ENCODE peak calls at places on chromosomes 4 and X, in five cellular contexts. One of them, this sample, is unnamed.
A peak's percentile ranks its signal among the peaks of the same experiment; 100 is the strongest.

GRCh38 chr4:156771171-156771837 is 200.3 kb downstream of the PDGFC start:
- DNase-seq in stimulated activated CD4-positive, alpha-beta T cell treated with anti-CD3 and anti-CD28 coated beads, Interleukin-12 subunit alpha, Interleukin-12 subunit beta, amount 100 ng/mL, for 24 hours: no peak
- DNase-seq in GM03348: peak; percentile 39
- DNase-seq in CD8-positive, alpha-beta memory T cell: no peak
- DNase-seq in GOT3: no peak
- DNase-seq in this sample: peak; percentile 13

GRCh38 chr4:24013666-24014422 is 124.0 kb upstream of the PPARGC1A start:
- DNase-seq in GM03348: no peak
- DNase-seq in GOT3: no peak
- DNase-seq in stimulated activated CD4-positive, alpha-beta T cell treated with anti-CD3 and anti-CD28 coated beads, Interleukin-12 subunit alpha, Interleukin-12 subunit beta, amount 100 ng/mL, for 24 hours: no peak
- DNase-seq in CD8-positive, alpha-beta memory T cell: no peak
- DNase-seq in this sample: no peak

GRCh38 chrX:52426810-52427209 is 58.0 kb downstream of the XAGE2 start:
- DNase-seq in stimulated activated CD4-positive, alpha-beta T cell treated with anti-CD3 and anti-CD28 coated beads, Interleukin-12 subunit alpha, Interleukin-12 subunit beta, amount 100 ng/mL, for 24 hours: no peak
- DNase-seq in GOT3: no peak
- DNase-seq in GM03348: no peak
- DNase-seq in CD8-positive, alpha-beta memory T cell: no peak
- DNase-seq in this sample: no peak

GRCh38 chrX:49710744-49711319 is 15.0 kb upstream of the PAGE1 start:
- DNase-seq in stimulated activated CD4-positive, alpha-beta T cell treated with anti-CD3 and anti-CD28 coated beads, Interleukin-12 subunit alpha, Interleukin-12 subunit beta, amount 100 ng/mL, for 24 hours: no peak
- DNase-seq in CD8-positive, alpha-beta memory T cell: no peak
- DNase-seq in GOT3: no peak
- DNase-seq in GM03348: no peak
- DNase-seq in this sample: no peak

GRCh38 chrX:96776966-96777365 is 92.3 kb downstream of the DIAPH2 start:
- DNase-seq in GOT3: no peak
- DNase-seq in CD8-positive, alpha-beta memory T cell: no peak
- DNase-seq in GM03348: peak; percentile 27
- DNase-seq in stimulated activated CD4-positive, alpha-beta T cell treated with anti-CD3 and anti-CD28 coated beads, Interleukin-12 subunit alpha, Interleukin-12 subunit beta, amount 100 ng/mL, for 24 hours: no peak
- DNase-seq in this sample: no peak

GRCh38 chr4:119011607-119011988 is 122.9 kb downstream of the SYNPO2 start:
- DNase-seq in GOT3: no peak
- DNase-seq in CD8-positive, alpha-beta memory T cell: no peak
- DNase-seq in GM03348: no peak
- DNase-seq in stimulated activated CD4-positive, alpha-beta T cell treated with anti-CD3 and anti-CD28 coated beads, Interleukin-12 subunit alpha, Interleukin-12 subunit beta, amount 100 ng/mL, for 24 hours: no peak
- DNase-seq in this sample: no peak

GRCh38 chr4:29311231-29311630 is 1408.9 kb upstream of the PCDH7 start:
- DNase-seq in GM03348: peak; percentile 9
- DNase-seq in GOT3: no peak
- DNase-seq in stimulated activated CD4-positive, alpha-beta T cell treated with anti-CD3 and anti-CD28 coated beads, Interleukin-12 subunit alpha, Interleukin-12 subunit beta, amount 100 ng/mL, for 24 hours: no peak
- DNase-seq in CD8-positive, alpha-beta memory T cell: no peak
- DNase-seq in this sample: no peak

GRCh38 chrX:112967903-112968302 is 127.3 kb upstream of the AMOT start:
- DNase-seq in CD8-positive, alpha-beta memory T cell: no peak
- DNase-seq in GM03348: no peak
- DNase-seq in stimulated activated CD4-positive, alpha-beta T cell treated with anti-CD3 and anti-CD28 coated beads, Interleukin-12 subunit alpha, Interleukin-12 subunit beta, amount 100 ng/mL, for 24 hours: no peak
- DNase-seq in GOT3: no peak
- DNase-seq in this sample: no peak

GRCh38 chr4:76948441-76949292 is 885 bp upstream of the SEPTIN11 start:
- DNase-seq in GOT3: peak; percentile 22
- DNase-seq in CD8-positive, alpha-beta memory T cell: peak; percentile 70
- DNase-seq in GM03348: peak; percentile 88
- DNase-seq in stimulated activated CD4-positive, alpha-beta T cell treated with anti-CD3 and anti-CD28 coated beads, Interleukin-12 subunit alpha, Interleukin-12 subunit beta, amount 100 ng/mL, for 24 hours: peak; percentile 46
- DNase-seq in this sample: peak; percentile 73

GRCh38 chr4:165199722-165200121 is 7.6 kb upstream of the KLHL2 start:
- DNase-seq in stimulated activated CD4-positive, alpha-beta T cell treated with anti-CD3 and anti-CD28 coated beads, Interleukin-12 subunit alpha, Interleukin-12 subunit beta, amount 100 ng/mL, for 24 hours: no peak
- DNase-seq in CD8-positive, alpha-beta memory T cell: no peak
- DNase-seq in GM03348: peak; percentile 6
- DNase-seq in GOT3: no peak
- DNase-seq in this sample: no peak

GRCh38 chr4:89000844-89001360 is 56.1 kb downstream of the FAM13A start:
- DNase-seq in GM03348: no peak
- DNase-seq in CD8-positive, alpha-beta memory T cell: no peak
- DNase-seq in stimulated activated CD4-positive, alpha-beta T cell treated with anti-CD3 and anti-CD28 coated beads, Interleukin-12 subunit alpha, Interleukin-12 subunit beta, amount 100 ng/mL, for 24 hours: no peak
- DNase-seq in GOT3: no peak
- DNase-seq in this sample: no peak

GRCh38 chr4:80307774-80308465 is 27.6 kb upstream of the CFAP299 start:
- DNase-seq in GM03348: peak; percentile 47
- DNase-seq in CD8-positive, alpha-beta memory T cell: no peak
- DNase-seq in stimulated activated CD4-positive, alpha-beta T cell treated with anti-CD3 and anti-CD28 coated beads, Interleukin-12 subunit alpha, Interleukin-12 subunit beta, amount 100 ng/mL, for 24 hours: no peak
- DNase-seq in GOT3: no peak
- DNase-seq in this sample: no peak

GRCh38 chr4:182808673-182809416 is 108.3 kb downstream of the DCTD start:
- DNase-seq in stimulated activated CD4-positive, alpha-beta T cell treated with anti-CD3 and anti-CD28 coated beads, Interleukin-12 subunit alpha, Interleukin-12 subunit beta, amount 100 ng/mL, for 24 hours: peak; percentile 32
- DNase-seq in GOT3: no peak
- DNase-seq in CD8-positive, alpha-beta memory T cell: peak; percentile 73
- DNase-seq in GM03348: no peak
- DNase-seq in this sample: no peak

GRCh38 chrX:47706575-47706974 is 47.6 kb upstream of the UXT start:
- DNase-seq in GOT3: no peak
- DNase-seq in GM03348: peak; percentile 34
- DNase-seq in CD8-positive, alpha-beta memory T cell: no peak
- DNase-seq in stimulated activated CD4-positive, alpha-beta T cell treated with anti-CD3 and anti-CD28 coated beads, Interleukin-12 subunit alpha, Interleukin-12 subunit beta, amount 100 ng/mL, for 24 hours: no peak
- DNase-seq in this sample: no peak

GRCh38 chr4:124713213-124713592 is 671 bp upstream of the ANKRD50 start:
- DNase-seq in CD8-positive, alpha-beta memory T cell: no peak
- DNase-seq in GM03348: peak; percentile 68
- DNase-seq in GOT3: no peak
- DNase-seq in stimulated activated CD4-positive, alpha-beta T cell treated with anti-CD3 and anti-CD28 coated beads, Interleukin-12 subunit alpha, Interleukin-12 subunit beta, amount 100 ng/mL, for 24 hours: peak; percentile 4
- DNase-seq in this sample: peak; percentile 71

GRCh38 chr4:168648929-168649328 is 152.1 kb downstream of the PALLD start:
- DNase-seq in CD8-positive, alpha-beta memory T cell: no peak
- DNase-seq in GM03348: no peak
- DNase-seq in stimulated activated CD4-positive, alpha-beta T cell treated with anti-CD3 and anti-CD28 coated beads, Interleukin-12 subunit alpha, Interleukin-12 subunit beta, amount 100 ng/mL, for 24 hours: no peak
- DNase-seq in GOT3: no peak
- DNase-seq in this sample: no peak

GRCh38 chrX:39689374-39690104 is 408.2 kb downstream of the BCOR start:
- DNase-seq in CD8-positive, alpha-beta memory T cell: no peak
- DNase-seq in stimulated activated CD4-positive, alpha-beta T cell treated with anti-CD3 and anti-CD28 coated beads, Interleukin-12 subunit alpha, Interleukin-12 subunit beta, amount 100 ng/mL, for 24 hours: no peak
- DNase-seq in GM03348: no peak
- DNase-seq in GOT3: no peak
- DNase-seq in this sample: no peak

GRCh38 chr4:181350578-181351420 is 892.4 kb upstream of the TENM3 start:
- DNase-seq in GOT3: no peak
- DNase-seq in CD8-positive, alpha-beta memory T cell: no peak
- DNase-seq in GM03348: no peak
- DNase-seq in stimulated activated CD4-positive, alpha-beta T cell treated with anti-CD3 and anti-CD28 coated beads, Interleukin-12 subunit alpha, Interleukin-12 subunit beta, amount 100 ng/mL, for 24 hours: no peak
- DNase-seq in this sample: no peak

GRCh38 chr4:37601527-37601926 is 84.6 kb downstream of the RELL1 start:
- DNase-seq in CD8-positive, alpha-beta memory T cell: no peak
- DNase-seq in GOT3: peak; percentile 4
- DNase-seq in stimulated activated CD4-positive, alpha-beta T cell treated with anti-CD3 and anti-CD28 coated beads, Interleukin-12 subunit alpha, Interleukin-12 subunit beta, amount 100 ng/mL, for 24 hours: no peak
- DNase-seq in GM03348: peak; percentile 25
- DNase-seq in this sample: no peak

GRCh38 chrX:68757331-68757730 is 71.5 kb upstream of the EFNB1 start:
- DNase-seq in CD8-positive, alpha-beta memory T cell: no peak
- DNase-seq in stimulated activated CD4-positive, alpha-beta T cell treated with anti-CD3 and anti-CD28 coated beads, Interleukin-12 subunit alpha, Interleukin-12 subunit beta, amount 100 ng/mL, for 24 hours: no peak
- DNase-seq in GOT3: no peak
- DNase-seq in GM03348: no peak
- DNase-seq in this sample: no peak

GRCh38 chr4:153114771-153115321 is 89.4 kb upstream of the TRIM2 start:
- DNase-seq in GOT3: no peak
- DNase-seq in GM03348: peak; percentile 61
- DNase-seq in stimulated activated CD4-positive, alpha-beta T cell treated with anti-CD3 and anti-CD28 coated beads, Interleukin-12 subunit alpha, Interleukin-12 subunit beta, amount 100 ng/mL, for 24 hours: peak; percentile 43
- DNase-seq in CD8-positive, alpha-beta memory T cell: peak; percentile 67
- DNase-seq in this sample: no peak

GRCh38 chr4:169013396-169013795 is 3.3 kb upstream of the CBR4 start:
- DNase-seq in GOT3: no peak
- DNase-seq in CD8-positive, alpha-beta memory T cell: no peak
- DNase-seq in stimulated activated CD4-positive, alpha-beta T cell treated with anti-CD3 and anti-CD28 coated beads, Interleukin-12 subunit alpha, Interleukin-12 subunit beta, amount 100 ng/mL, for 24 hours: no peak
- DNase-seq in GM03348: no peak
- DNase-seq in this sample: no peak

GRCh38 chr4:88880001-88880400 is 177.0 kb downstream of the FAM13A start:
- DNase-seq in CD8-positive, alpha-beta memory T cell: no peak
- DNase-seq in stimulated activated CD4-positive, alpha-beta T cell treated with anti-CD3 and anti-CD28 coated beads, Interleukin-12 subunit alpha, Interleukin-12 subunit beta, amount 100 ng/mL, for 24 hours: no peak
- DNase-seq in GOT3: no peak
- DNase-seq in GM03348: no peak
- DNase-seq in this sample: no peak

GRCh38 chrX:23799469-23800065 is 16.6 kb downstream of the SAT1 start:
- DNase-seq in CD8-positive, alpha-beta memory T cell: no peak
- DNase-seq in GOT3: no peak
- DNase-seq in GM03348: no peak
- DNase-seq in stimulated activated CD4-positive, alpha-beta T cell treated with anti-CD3 and anti-CD28 coated beads, Interleukin-12 subunit alpha, Interleukin-12 subunit beta, amount 100 ng/mL, for 24 hours: no peak
- DNase-seq in this sample: no peak

GRCh38 chr4:44861756-44862155 is 135.4 kb upstream of the GNPDA2 start:
- DNase-seq in stimulated activated CD4-positive, alpha-beta T cell treated with anti-CD3 and anti-CD28 coated beads, Interleukin-12 subunit alpha, Interleukin-12 subunit beta, amount 100 ng/mL, for 24 hours: no peak
- DNase-seq in GOT3: no peak
- DNase-seq in GM03348: no peak
- DNase-seq in CD8-positive, alpha-beta memory T cell: no peak
- DNase-seq in this sample: no peak